ENCODE peak calls at places on chromosomes 11 and 22, in nine cellular contexts. G is SK-N-DZ; K is kidney glomerular epithelial cell; Q is KG1; I is colonic mucosa; O is iris pigment epithelial cell; J is activated CD4-positive, alpha-beta T cell treated with anti-CD3 and anti-CD28 coated beads for 36 hours; X is psoas muscle; D is stimulated activated CD8-positive, alpha-beta memory T cell treated with anti-CD3 and anti-CD28 coated beads, Interleukin-4, amount 100 ng/mL, for 24 hours. B is an unnamed sample.

GRCh38 chr11:66934971-66935779 is 23.0 kb downstream of the PC start:
- DNase-seq in X (no peak), K (no peak), G (no peak), Q (no peak), O (peak), D (no peak), I (no peak), J (no peak), B (no peak)

GRCh38 chr11:123286761-123287160 is 91.7 kb upstream of the CLMP start:
- DNase-seq in G (no peak), K (no peak), D (no peak), Q (no peak), J (no peak), I (no peak), O (peak), X (no peak), B (no peak)

GRCh38 chr22:19818264-19819208 is 36.1 kb downstream of the GNB1L start:
- DNase-seq in G (no peak), I (no peak), J (no peak), O (no peak), K (no peak), Q (no peak), X (no peak), D (no peak), B (no peak)

GRCh38 chr11:116109228-116109627 is 605.0 kb upstream of the CADM1 start:
- DNase-seq in G (no peak), Q (no peak), D (no peak), K (peak), J (no peak), X (no peak), O (peak), I (no peak), B (peak)

GRCh38 chr11:57555393-57555792 is 12.1 kb downstream of the UBE2L6 start:
- DNase-seq in I (no peak), D (no peak), Q (no peak), O (no peak), K (no peak), J (no peak), G (no peak), X (no peak), B (no peak)

GRCh38 chr11:126163074-126163700 is 48.3 kb downstream of the RPUSD4 start:
- DNase-seq in O (peak), K (peak), X (peak), G (no peak), D (no peak), I (no peak), Q (no peak), J (no peak), B (no peak)

GRCh38 chr11:47449541-47449940 is 605 bp upstream of the RAPSN start:
- DNase-seq in X (no peak), D (no peak), O (no peak), K (no peak), J (no peak), I (no peak), G (no peak), Q (no peak), B (no peak)

GRCh38 chr11:77967753-77968152 is 26.7 kb downstream of the INTS4 start:
- DNase-seq in Q (no peak), K (no peak), O (no peak), X (no peak), G (no peak), D (no peak), J (no peak), I (no peak), B (no peak)

GRCh38 chr22:44815099-44816070 is 63.0 kb downstream of the ARHGAP8 start:
- DNase-seq in X (no peak), G (no peak), Q (no peak), K (peak), I (no peak), O (no peak), J (no peak), D (no peak), B (no peak)

GRCh38 chr22:17057959-17058814 is 26.6 kb upstream of the IL17RA start:
- DNase-seq in J (peak), G (peak), Q (no peak), X (peak), D (peak), K (peak), I (peak), O (peak), B (peak)

GRCh38 chr11:87215236-87215635 is 177.5 kb downstream of the TMEM135 start:
- DNase-seq in I (no peak), G (no peak), Q (no peak), X (no peak), O (no peak), J (no peak), K (no peak), D (no peak), B (no peak)

GRCh38 chr11:12219732-12220131 is 109.3 kb downstream of the MICAL2 start:
- DNase-seq in X (no peak), O (no peak), D (no peak), K (no peak), G (no peak), J (no peak), Q (no peak), I (no peak), B (no peak)

GRCh38 chr11:61021661-61022212 is 50.3 kb downstream of the CD6 start:
- DNase-seq in I (peak), K (no peak), J (peak), X (no peak), G (no peak), O (no peak), D (peak), Q (no peak), B (no peak)

GRCh38 chr22:26134654-26135330 is 34.5 kb upstream of the SEZ6L start:
- DNase-seq in D (no peak), G (no peak), J (peak), X (no peak), K (no peak), I (no peak), Q (no peak), O (no peak), B (no peak)

GRCh38 chr11:113417428-113417827 is 29.8 kb downstream of the ANKK1 start:
- DNase-seq in X (no peak), G (no peak), I (no peak), K (no peak), Q (no peak), J (no peak), O (no peak), D (no peak), B (no peak)

GRCh38 chr11:111301840-111302113 is 3.4 kb downstream of the POU2AF3 start:
- DNase-seq in O (no peak), D (no peak), Q (no peak), X (no peak), G (no peak), I (no peak), K (no peak), J (no peak), B (no peak)

GRCh38 chr22:27839261-27839660 is 37.7 kb upstream of the MN1 start:
- DNase-seq in X (no peak), D (no peak), K (no peak), G (no peak), Q (no peak), O (no peak), I (no peak), J (no peak), B (no peak)

GRCh38 chr22:49528420-49528720 is 299.3 kb downstream of the BRD1 start:
- DNase-seq in G (no peak), K (no peak), J (no peak), Q (no peak), O (no peak), X (no peak), D (no peak), I (no peak), B (no peak)

GRCh38 chr22:27771637-27772369 is 29.8 kb downstream of the MN1 start:
- DNase-seq in G (no peak), Q (no peak), O (no peak), J (no peak), I (no peak), K (no peak), X (no peak), D (no peak), B (no peak)

GRCh38 chr22:39612811-39613548 is 42.4 kb downstream of the CACNA1I start:
- DNase-seq in D (no peak), O (no peak), J (peak), G (no peak), Q (no peak), I (no peak), X (no peak), K (no peak), B (peak)

GRCh38 chr22:17974703-17975372 is 49.5 kb downstream of the MICAL3 start:
- DNase-seq in D (no peak), X (no peak), Q (no peak), O (no peak), K (no peak), G (no peak), I (no peak), J (no peak), B (no peak)

GRCh38 chr11:115151010-115151409 is 353.2 kb downstream of the CADM1 start:
- DNase-seq in X (no peak), G (no peak), D (no peak), K (no peak), J (no peak), I (no peak), Q (no peak), O (no peak), B (no peak)

GRCh38 chr11:72373163-72373562 is 61.2 kb downstream of the CLPB start:
- DNase-seq in G (no peak), I (no peak), D (no peak), O (no peak), J (no peak), K (no peak), Q (no peak), X (no peak), B (no peak)

GRCh38 chr11:70804174-70804855 is 406.0 kb downstream of the CTTN start:
- DNase-seq in G (no peak), J (no peak), I (no peak), D (no peak), X (no peak), K (no peak), O (no peak), Q (no peak), B (no peak)

GRCh38 chr22:37194750-37195149 is 6.7 kb upstream of the C1QTNF6 start:
- DNase-seq in X (no peak), G (no peak), I (no peak), K (no peak), D (no peak), Q (no peak), O (no peak), J (no peak), B (no peak)

GRCh38 chr11:8262552-8263108 is 1.0 kb downstream of the LMO1 start:
- DNase-seq in O (peak), K (no peak), Q (no peak), X (peak), J (peak), G (peak), I (no peak), D (peak), B (peak)

GRCh38 chr11:103944251-103944944 is 92.0 kb upstream of the DDI1 start:
- DNase-seq in J (no peak), O (no peak), X (no peak), K (no peak), Q (no peak), D (no peak), G (no peak), I (no peak), B (no peak)

GRCh38 chr11:103528046-103528445 is 418.8 kb downstream of the DYNC2H1 start:
- DNase-seq in O (peak), D (no peak), X (no peak), K (no peak), G (no peak), Q (no peak), J (no peak), I (no peak), B (no peak)